ENCODE peak calls at places on chromosomes 1 and 21, in nine cellular contexts. O, P, A, E, L, Q, T, I and Y are unnamed samples.

GRCh38 chr1:195733826-195734225 is 874.4 kb downstream of the KCNT2 start:
- DNase-seq in O (peak), P (peak), A (no peak), E (peak), L (no peak), Q (no peak), T (peak), I (peak), Y (peak)

GRCh38 chr1:46520063-46520911 is 30.7 kb downstream of the DMBX1 start:
- DNase-seq in O (no peak), P (peak), A (peak), E (no peak), L (no peak), Q (peak), T (no peak), I (peak), Y (peak)

GRCh38 chr1:234960722-234961467 is 167.7 kb downstream of the TOMM20 start:
- DNase-seq in O (peak), P (peak), A (peak), E (peak), L (no peak), Q (no peak), T (peak), I (no peak), Y (peak)

GRCh38 chr1:215045647-215046308 is 36.8 kb upstream of the KCNK2 start:
- DNase-seq in O (no peak), P (no peak), A (no peak), E (no peak), L (no peak), Q (no peak), T (no peak), I (no peak), Y (no peak)

GRCh38 chr1:29319300-29320110 is 83.2 kb downstream of the PTPRU start:
- DNase-seq in O (no peak), P (no peak), A (no peak), E (no peak), L (no peak), Q (no peak), T (no peak), I (no peak), Y (no peak)

GRCh38 chr1:219387211-219387610 is 213.5 kb downstream of the LYPLAL1 start:
- DNase-seq in O (peak), P (no peak), A (no peak), E (no peak), L (no peak), Q (no peak), T (no peak), I (no peak), Y (no peak)

GRCh38 chr1:160546942-160547341 is 23.9 kb upstream of the SLAMF6 start:
- DNase-seq in O (no peak), P (no peak), A (no peak), E (no peak), L (no peak), Q (no peak), T (no peak), I (no peak), Y (no peak)

GRCh38 chr1:8382051-8382505 is 64.2 kb downstream of the SLC45A1 start:
- DNase-seq in O (no peak), P (peak), A (no peak), E (no peak), L (no peak), Q (no peak), T (no peak), I (no peak), Y (peak)

GRCh38 chr21:41768371-41769042 is 1.7 kb upstream of the RIPK4 start:
- DNase-seq in O (no peak), P (peak), A (peak), E (peak), L (no peak), Q (peak), T (peak), I (peak), Y (peak)

GRCh38 chr21:39347537-39347936 is 1.4 kb downstream of the HMGN1 start:
- DNase-seq in O (peak), P (no peak), A (no peak), E (no peak), L (no peak), Q (peak), T (no peak), I (no peak), Y (no peak)

GRCh38 chr21:42238185-42238934 is 19.4 kb downstream of the ABCG1 start:
- DNase-seq in O (no peak), P (no peak), A (no peak), E (no peak), L (peak), Q (no peak), T (no peak), I (no peak), Y (no peak)

GRCh38 chr21:30227128-30227527 is 11.2 kb upstream of the CLDN8 start:
- DNase-seq in O (no peak), P (no peak), A (no peak), E (no peak), L (no peak), Q (no peak), T (no peak), I (no peak), Y (no peak)
- H3K4me3 ChIP-seq in O (no peak), P (no peak), A (no peak), E (no peak), L (no peak), Q (no peak), T (no peak), I (no peak), Y (no peak)

DNA sequence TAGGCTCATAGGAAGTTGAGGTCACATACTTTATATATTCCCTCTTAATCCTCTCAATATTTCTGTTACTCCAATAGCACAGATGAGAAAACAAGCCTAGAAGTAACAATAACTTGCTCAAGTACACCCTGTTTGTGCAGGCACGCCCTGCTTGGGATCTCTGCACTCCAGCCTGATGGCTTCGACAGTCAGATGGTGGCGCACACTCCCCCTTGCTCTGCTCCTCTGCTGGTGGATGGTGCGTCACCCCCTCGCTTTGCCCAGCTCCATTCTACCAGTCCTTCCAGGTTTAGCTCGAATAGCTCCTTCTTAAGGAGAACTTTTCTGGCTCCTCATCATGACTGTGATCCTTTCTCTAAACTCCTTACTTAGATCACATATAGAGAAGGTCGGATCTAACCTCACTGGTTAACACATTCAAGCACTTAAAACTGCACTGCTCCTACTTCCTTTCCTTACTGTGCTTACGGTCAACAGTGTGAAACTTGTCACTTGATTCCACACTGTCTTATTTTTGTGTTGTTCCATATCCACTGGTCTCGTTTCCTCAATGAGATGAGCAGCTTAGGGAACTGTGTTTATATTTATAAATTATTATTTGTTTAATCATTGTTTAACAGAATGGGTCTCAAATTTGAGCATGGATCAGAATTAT is 3.0 kb downstream of the TSPAN2 start:
- DNase-seq in O (no peak), P (no peak), A (no peak), E (no peak), L (no peak), Q (no peak), T (no peak), I (no peak), Y (no peak)
- H3K4me3 ChIP-seq in O (no peak), P (no peak), A (no peak), E (no peak), L (no peak), Q (no peak), T (no peak), I (no peak), Y (no peak)

GRCh38 chr1:27633640-27634165 is 1.3 kb downstream of the FGR start:
- DNase-seq in O (no peak), P (no peak), A (no peak), E (no peak), L (no peak), Q (no peak), T (no peak), I (no peak), Y (no peak)
- H3K4me3 ChIP-seq in O (peak), P (peak), A (no peak), E (peak), L (peak), Q (no peak), T (no peak), I (no peak), Y (peak)

GRCh38 chr1:155648207-155649147 is 38.5 kb downstream of the MSTO1 start:
- DNase-seq in O (no peak), P (peak), A (peak), E (no peak), L (no peak), Q (peak), T (peak), I (peak), Y (peak)

GRCh38 chr1:155652951-155653350 is 35.6 kb downstream of the YY1AP1 start:
- DNase-seq in O (no peak), P (no peak), A (no peak), E (no peak), L (no peak), Q (no peak), T (no peak), I (no peak), Y (no peak)

GRCh38 chr1:155649689-155650088 is 38.9 kb downstream of the YY1AP1 start:
- DNase-seq in O (no peak), P (no peak), A (no peak), E (no peak), L (no peak), Q (no peak), T (no peak), I (no peak), Y (no peak)

GRCh38 chr1:155651861-155652661 is 36.5 kb downstream of the YY1AP1 start:
- DNase-seq in O (no peak), P (no peak), A (no peak), E (no peak), L (no peak), Q (peak), T (no peak), I (no peak), Y (no peak)

GRCh38 chr1:155650231-155650757 is 38.3 kb downstream of the YY1AP1 start:
- DNase-seq in O (no peak), P (peak), A (no peak), E (no peak), L (no peak), Q (no peak), T (no peak), I (no peak), Y (no peak)
- H3K4me3 ChIP-seq in O (no peak), P (no peak), A (no peak), E (no peak), L (no peak), Q (no peak), T (no peak), I (no peak), Y (no peak)

GRCh38 chr1:39189592-39190041 is 14.9 kb upstream of the MACF1 start:
- DNase-seq in O (no peak), P (peak), A (peak), E (no peak), L (no peak), Q (peak), T (no peak), I (no peak), Y (peak)
- H3K4me3 ChIP-seq in O (no peak), P (no peak), A (no peak), E (no peak), L (no peak), Q (no peak), T (no peak), I (no peak), Y (no peak)

GRCh38 chr1:231407537-231408396 is 14.3 kb downstream of the EGLN1 start:
- DNase-seq in O (no peak), P (peak), A (peak), E (no peak), L (no peak), Q (no peak), T (no peak), I (no peak), Y (peak)

GRCh38 chr1:231407049-231407448 is 15.0 kb downstream of the EGLN1 start:
- DNase-seq in O (no peak), P (no peak), A (no peak), E (no peak), L (no peak), Q (no peak), T (no peak), I (no peak), Y (no peak)

GRCh38 chr1:231413749-231414082 is 8.4 kb downstream of the EGLN1 start:
- DNase-seq in O (no peak), P (no peak), A (no peak), E (no peak), L (no peak), Q (no peak), T (no peak), I (no peak), Y (no peak)

GRCh38 chr1:231408528-231409094 is 13.5 kb downstream of the EGLN1 start:
- DNase-seq in O (no peak), P (no peak), A (no peak), E (no peak), L (no peak), Q (no peak), T (no peak), I (no peak), Y (no peak)

DNA sequence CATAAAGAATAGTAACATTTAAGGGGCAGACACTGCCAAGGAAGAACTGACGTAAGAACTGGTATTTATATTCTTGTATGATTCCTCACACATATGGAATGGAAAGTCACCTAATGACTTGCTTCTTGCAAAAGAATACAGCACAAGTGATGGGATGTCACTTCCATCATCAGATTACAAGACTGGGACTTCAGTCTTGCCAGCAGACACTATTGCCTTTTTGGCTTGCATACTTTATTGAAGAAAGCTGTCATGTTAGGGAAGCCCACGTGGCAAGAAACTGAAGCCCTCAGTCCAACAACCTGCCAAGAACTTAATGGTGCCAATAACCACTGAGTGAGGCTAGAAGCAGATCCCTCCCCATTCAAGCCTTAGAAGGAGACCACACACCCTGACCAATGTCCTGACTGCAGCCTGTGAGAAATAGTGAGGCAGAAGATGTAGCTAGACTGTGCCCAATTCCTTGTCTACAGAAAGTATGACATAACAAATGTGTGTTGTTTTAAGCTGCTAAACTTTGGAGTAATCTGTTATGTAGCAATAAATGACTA is 12.0 kb downstream of the EGLN1 start:
- DNase-seq in O (no peak), P (peak), A (peak), E (no peak), L (no peak), Q (no peak), T (no peak), I (no peak), Y (no peak)
- H3K4me3 ChIP-seq in O (no peak), P (no peak), A (no peak), E (no peak), L (no peak), Q (no peak), T (no peak), I (no peak), Y (no peak)

GRCh38 chr1:205592443-205593003 is 39.3 kb downstream of the ELK4 start:
- DNase-seq in O (no peak), P (no peak), A (no peak), E (no peak), L (no peak), Q (no peak), T (no peak), I (no peak), Y (no peak)
- H3K4me3 ChIP-seq in O (no peak), P (no peak), A (no peak), E (peak), L (peak), Q (no peak), T (no peak), I (peak), Y (no peak)